ENCODE peak calls at places on chromosomes 12 and 14, in four cellular contexts. L is K562, J is HepG2, T is GM12878. Y is an unnamed sample.

GRCh38 chr12:46377678-46378077 is 5.1 kb upstream of the SLC38A2 start:
- DNase-seq in T (no peak), L (no peak), J (no peak), Y (no peak)

GRCh38 chr12:48002179-48002601 is 2.1 kb downstream of the COL2A1 start:
- DNase-seq in J (no peak), L (no peak), T (no peak), Y (peak)

GRCh38 chr12:74537126-74537706 is 419 bp upstream of the ATXN7L3B start:
- DNase-seq in T (peak), L (peak), J (peak), Y (peak)

GRCh38 chr12:132481345-132481744 is 8.6 kb upstream of the FBRSL1 start:
- DNase-seq in T (no peak), L (no peak), J (no peak), Y (no peak)

GRCh38 chr14:68463705-68464104 is 329.2 kb downstream of the ZFP36L1 start:
- DNase-seq in J (peak), T (no peak), L (no peak), Y (no peak)

GRCh38 chr12:89370850-89371249 is 18.5 kb upstream of the DUSP6 start:
- DNase-seq in J (no peak), L (no peak), T (no peak), Y (no peak)

GRCh38 chr14:101123639-101124525 is 220.4 kb upstream of the RTL1 start:
- DNase-seq in T (no peak), L (no peak), J (no peak), Y (no peak)

GRCh38 chr12:130414381-130414780 is 76.7 kb downstream of the PIWIL1 start:
- DNase-seq in J (no peak), T (no peak), L (no peak), Y (no peak)

GRCh38 chr12:103205906-103206305 is 248.4 kb downstream of the ASCL1 start:
- DNase-seq in J (no peak), T (no peak), L (no peak), Y (no peak)

GRCh38 chr12:124464062-124464461 is 103.3 kb downstream of the NCOR2 start:
- DNase-seq in L (no peak), T (no peak), J (no peak), Y (no peak)

GRCh38 chr12:1916396-1917171 is 1.9 kb downstream of the CACNA2D4 start:
- DNase-seq in T (no peak), J (no peak), L (peak), Y (peak)

GRCh38 chr12:1913377-1914115 is 4.9 kb downstream of the CACNA2D4 start:
- DNase-seq in L (peak), J (no peak), T (no peak), Y (peak)

GRCh38 chr12:1915082-1915968 is 3.1 kb downstream of the CACNA2D4 start:
- DNase-seq in T (no peak), J (no peak), L (peak), Y (peak)

GRCh38 chr12:1912580-1913376 is 5.7 kb downstream of the CACNA2D4 start:
- DNase-seq in J (no peak), L (peak), T (no peak), Y (peak)

DNA sequence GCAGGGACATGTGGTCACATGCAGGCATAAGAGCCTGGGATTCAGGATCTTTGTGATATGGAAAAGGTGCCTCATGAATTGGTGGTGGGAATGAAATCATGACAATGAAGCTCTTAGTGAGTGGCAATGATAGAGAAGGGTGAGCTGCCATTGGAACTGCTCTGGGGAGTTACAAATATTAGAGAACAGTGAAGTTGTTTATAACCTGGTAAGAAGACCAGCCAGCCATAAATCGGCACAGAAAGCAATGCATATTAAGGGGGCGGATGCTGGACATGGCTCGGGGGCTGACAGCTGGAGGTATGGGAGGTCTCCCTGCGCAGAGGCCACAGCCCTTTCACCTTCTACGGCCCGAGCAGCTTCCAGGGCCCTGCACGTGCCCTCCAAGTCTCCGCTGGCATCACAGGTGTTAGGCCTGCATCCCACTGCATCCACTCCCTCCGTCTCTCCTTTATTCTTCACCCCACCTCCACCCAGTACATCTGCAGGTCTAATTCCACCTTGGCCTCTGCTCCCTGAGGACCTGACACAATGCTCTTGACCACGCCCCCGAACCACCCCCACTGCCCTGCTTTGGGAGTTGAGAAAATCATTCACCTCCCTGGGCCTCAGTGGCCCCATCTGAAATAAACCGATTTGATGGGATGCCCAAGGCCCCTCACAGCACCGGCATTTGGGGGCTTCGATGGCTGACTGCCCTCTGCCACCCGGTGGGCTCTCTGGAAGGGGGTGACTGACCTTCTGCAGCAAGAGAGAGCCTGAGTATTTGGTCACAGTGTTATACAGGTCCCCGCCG is 4.1 kb downstream of the CACNA2D4 start:
- DNase-seq in J (no peak), L (peak), T (no peak), Y (peak)
- TF ChIP-seq TARDBP in J (no peak), L (no peak), T (no peak), Y (no peak)

GRCh38 chr12:117042171-117042809 is 56.9 kb downstream of the TESC start:
- DNase-seq in T (no peak), L (peak), J (peak), Y (no peak)
- TF ChIP-seq TARDBP in T (no peak), L (peak), J (no peak), Y (no peak)

GRCh38 chr14:105867961-105868599 is 341.7 kb downstream of the TMEM121 start:
- DNase-seq in L (no peak), T (no peak), J (no peak), Y (no peak)
- TF ChIP-seq TARDBP in L (no peak), T (no peak), J (no peak), Y (no peak)

DNA sequence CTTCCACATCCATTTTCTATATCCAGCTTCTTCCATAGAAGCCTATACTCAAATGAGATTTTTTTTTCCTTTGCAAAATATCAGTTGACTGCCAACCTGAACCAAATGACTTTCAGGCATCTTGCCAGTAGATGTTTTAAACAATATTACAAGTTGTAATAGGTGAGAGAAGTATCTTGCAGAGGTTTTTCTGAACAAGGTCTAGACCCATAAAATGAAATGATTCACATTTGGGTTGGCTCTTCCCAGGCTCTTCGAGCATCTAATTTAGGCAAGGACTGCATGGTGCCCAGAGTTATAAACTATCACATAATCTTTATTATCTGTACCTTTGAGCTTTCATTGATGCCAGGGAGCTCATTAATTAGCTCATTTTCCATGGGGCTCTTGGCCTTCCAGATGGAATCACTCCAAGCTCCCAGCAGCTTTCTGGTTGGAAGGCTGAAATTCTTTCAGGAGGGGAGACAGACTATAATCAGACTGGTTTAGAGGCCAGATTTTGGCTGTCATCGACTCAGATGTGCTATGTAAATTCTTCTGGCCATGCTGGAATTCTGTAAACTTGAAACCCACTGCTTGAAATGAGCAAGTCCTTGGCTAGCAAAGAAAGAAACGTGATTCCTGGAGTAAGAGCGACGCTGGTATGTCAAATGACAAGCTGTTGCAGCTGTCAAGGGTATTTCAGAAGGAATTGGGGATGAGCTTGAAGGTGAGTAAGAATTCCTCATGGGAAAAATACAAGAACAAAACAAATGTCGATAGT is 32.3 kb upstream of the DICER1 start:
- DNase-seq in J (no peak), L (no peak), T (no peak), Y (no peak)
- TF ChIP-seq TARDBP in J (no peak), L (no peak), T (no peak), Y (no peak)

Y was measured in HEK293T.